ENCODE peak calls at places on chromosomes 4 and X, in seven cellular contexts. X, U, Q, O, A, T and Y are unnamed samples.

GRCh38 chr4:140707325-140707724 is 48.9 kb downstream of the TBC1D9 start:
- ATAC-seq in T (no peak), X (no peak), Q (no peak), U (no peak), A (no peak), O (no peak), Y (no peak)

GRCh38 chrX:101759000-101759399 is 99.3 kb upstream of the ARMCX2 start:
- ATAC-seq in O (no peak), T (peak), X (peak), Q (peak), A (peak), U (peak), Y (peak)

GRCh38 chr4:150722908-150723362 is 141.0 kb downstream of the MAB21L2 start:
- ATAC-seq in X (peak), Q (peak), T (peak), U (peak), A (peak), O (no peak), Y (no peak)

GRCh38 chrX:136318166-136318565 is 17.4 kb downstream of the ADGRG4 start:
- ATAC-seq in Q (no peak), U (no peak), T (no peak), X (no peak), A (no peak), O (no peak), Y (no peak)

GRCh38 chr4:41844327-41844726 is 90.9 kb upstream of the TMEM33 start:
- ATAC-seq in X (no peak), O (no peak), U (peak), A (no peak), T (no peak), Q (no peak), Y (no peak)

GRCh38 chrX:17967888-17968287 is 106.8 kb upstream of the RAI2 start:
- ATAC-seq in U (no peak), A (no peak), O (no peak), T (no peak), Q (no peak), X (no peak), Y (no peak)

GRCh38 chr4:11297627-11298026 is 131.1 kb downstream of the HS3ST1 start:
- ATAC-seq in A (no peak), Q (no peak), T (no peak), U (no peak), X (no peak), O (no peak), Y (no peak)

GRCh38 chr4:25878676-25879075 is 15.9 kb upstream of the SEL1L3 start:
- ATAC-seq in X (no peak), O (peak), U (no peak), Q (no peak), T (no peak), A (no peak), Y (no peak)

GRCh38 chr4:130632731-130633604 is 1537.0 kb downstream of the C4orf33 start:
- ATAC-seq in T (no peak), Q (no peak), U (no peak), X (no peak), O (no peak), A (no peak), Y (no peak)

GRCh38 chrX:9475984-9476383 is 11.1 kb downstream of the TBL1X start:
- ATAC-seq in O (no peak), U (peak), Q (no peak), X (no peak), A (no peak), T (no peak), Y (no peak)

GRCh38 chrX:15314472-15314871 is 968 bp downstream of the ASB11 start:
- ATAC-seq in Q (no peak), A (no peak), O (no peak), X (no peak), T (no peak), U (no peak), Y (no peak)

GRCh38 chrX:65932173-65933084 is 107.5 kb downstream of the VSIG4 start:
- ATAC-seq in O (no peak), A (no peak), U (peak), X (peak), Q (peak), T (no peak), Y (no peak)

GRCh38 chr4:184150102-184150839 is 67.4 kb downstream of the ENPP6 start:
- ATAC-seq in X (peak), Q (no peak), A (no peak), O (no peak), T (no peak), U (no peak), Y (no peak)

GRCh38 chrX:71911023-71911730 is 532 bp downstream of the NHSL2 start:
- ATAC-seq in T (peak), A (peak), O (no peak), U (peak), X (peak), Q (peak), Y (peak)

GRCh38 chr4:148023782-148024181 is 291.9 kb downstream of the ARHGAP10 start:
- ATAC-seq in U (no peak), A (no peak), X (no peak), Q (no peak), O (no peak), T (peak), Y (no peak)

GRCh38 chr4:2400841-2401609 is 17.4 kb downstream of the ZFYVE28 start:
- ATAC-seq in X (no peak), Q (no peak), T (no peak), U (no peak), A (no peak), O (no peak), Y (no peak)

GRCh38 chrX:11465648-11466411 is 172.6 kb downstream of the AMELX start:
- ATAC-seq in U (no peak), A (no peak), Q (peak), O (no peak), X (peak), T (no peak), Y (no peak)

GRCh38 chr4:151766691-151767090 is 5.9 kb upstream of the GATB start:
- ATAC-seq in A (no peak), Q (no peak), X (no peak), T (no peak), U (no peak), O (no peak), Y (no peak)

GRCh38 chr4:108559911-108560310 is 60.5 kb upstream of the RPL34 start:
- ATAC-seq in T (peak), O (no peak), X (no peak), A (no peak), U (no peak), Q (no peak), Y (no peak)

GRCh38 chr4:147057631-147057980 is 111.9 kb upstream of the TTC29 start:
- ATAC-seq in A (no peak), U (no peak), T (no peak), O (no peak), X (peak), Q (peak), Y (no peak)

GRCh38 chr4:67871867-67872266 is 11.9 kb downstream of the TMPRSS11D start:
- ATAC-seq in Q (peak), U (peak), T (peak), O (no peak), A (peak), X (peak), Y (peak)

GRCh38 chrX:129701624-129702069 is 37.1 kb upstream of the XPNPEP2 start:
- ATAC-seq in A (peak), Q (no peak), T (peak), O (no peak), X (peak), U (no peak), Y (no peak)

GRCh38 chr4:55907469-55907868 is 41.3 kb upstream of the CEP135 start:
- ATAC-seq in U (no peak), T (no peak), X (no peak), O (no peak), Q (no peak), A (no peak), Y (no peak)

GRCh38 chr4:89069481-89069880 is 12.5 kb upstream of the FAM13A start:
- ATAC-seq in X (no peak), U (no peak), O (no peak), A (no peak), Q (no peak), T (no peak), Y (no peak)

GRCh38 chr4:38664704-38665401 is 854 bp downstream of the KLF3 start:
- ATAC-seq in X (peak), O (no peak), A (peak), U (peak), T (peak), Q (peak), Y (peak)

GRCh38 chrX:3231766-3232165 is 114.7 kb downstream of the MXRA5 start:
- ATAC-seq in X (no peak), T (no peak), A (no peak), O (no peak), U (no peak), Q (no peak), Y (no peak)

GRCh38 chr4:108743021-108743420 is 19.8 kb downstream of the ETNPPL start:
- ATAC-seq in O (no peak), Q (no peak), T (peak), X (no peak), U (peak), A (no peak), Y (peak)

GRCh38 chr4:70996014-70996353 is 2.5 kb downstream of the DCK start:
- ATAC-seq in X (no peak), T (no peak), U (peak), A (no peak), Q (no peak), O (no peak), Y (no peak)